ENCODE peak calls at places on chromosomes 7 and 10, in four cellular contexts. I is cardiac fibroblast, O is heart left ventricle, M is fibroblast of pulmonary artery. W is an unnamed sample.

GRCh38 chr7:4233146-4233545 is 448.9 kb upstream of the FOXK1 start:
- DNase-seq in M (no peak), I (no peak), O (no peak), W (no peak)

GRCh38 chr10:98419456-98420261 is 4.7 kb upstream of the PYROXD2 start:
- DNase-seq in O (no peak), M (no peak), I (no peak), W (no peak)

GRCh38 chr10:102452672-102453340 is 1.5 kb upstream of the C10orf95 start:
- DNase-seq in M (peak), O (peak), I (peak), W (peak)

GRCh38 chr10:22626784-22627183 is 87.6 kb downstream of the PIP4K2A start:
- DNase-seq in O (no peak), M (no peak), I (no peak), W (no peak)

GRCh38 chr7:32062150-32062549 is 8.1 kb downstream of the PDE1C start:
- DNase-seq in M (peak), O (peak), I (peak), W (peak)

GRCh38 chr10:113854757-113855626 is 531 bp downstream of the NHLRC2 start:
- DNase-seq in O (peak), I (peak), M (peak), W (peak)

GRCh38 chr7:27424749-27425148 is 182.1 kb downstream of the EVX1 start:
- DNase-seq in O (no peak), I (no peak), M (no peak), W (no peak)

GRCh38 chr10:53536322-53536721 is 763.7 kb upstream of the MBL2 start:
- DNase-seq in O (no peak), I (no peak), M (no peak), W (no peak)

GRCh38 chr7:96861-97260 is 95.5 kb upstream of the FAM20C start:
- DNase-seq in I (no peak), M (no peak), O (no peak), W (no peak)

GRCh38 chr10:13924020-13924725 is 337.4 kb downstream of the PRPF18 start:
- DNase-seq in O (no peak), M (peak), I (peak), W (peak)

GRCh38 chr10:46084321-46085165 is 38.5 kb upstream of the MSMB start:
- DNase-seq in M (no peak), I (no peak), O (no peak), W (no peak)

GRCh38 chr7:1919539-1920265 is 249.6 kb downstream of the ELFN1 start:
- DNase-seq in I (no peak), O (peak), M (no peak), W (no peak)

GRCh38 chr10:79359816-79360498 is 12.7 kb downstream of the PPIF start:
- DNase-seq in M (no peak), I (no peak), O (peak), W (no peak)

GRCh38 chr7:50610521-50611277 is 45.5 kb upstream of the DDC start:
- DNase-seq in I (peak), M (peak), O (no peak), W (peak)

GRCh38 chr7:86437951-86438450 is 205.7 kb upstream of the GRM3 start:
- DNase-seq in M (no peak), O (no peak), I (no peak), W (no peak)

GRCh38 chr10:123870260-123870659 is 21.3 kb downstream of the CPXM2 start:
- DNase-seq in O (no peak), I (no peak), M (no peak), W (no peak)

GRCh38 chr7:74049997-74050798 is 22.2 kb downstream of the ELN start:
- DNase-seq in M (no peak), O (no peak), I (no peak), W (no peak)

GRCh38 chr10:35795131-35795819 is 153.2 kb upstream of the FZD8 start:
- DNase-seq in I (peak), O (no peak), M (peak), W (peak)

GRCh38 chr7:43461349-43462024 is 121.4 kb upstream of the STK17A start:
- DNase-seq in O (peak), M (no peak), I (no peak), W (no peak)

GRCh38 chr7:26990268-26990667 is 105.5 kb downstream of the HOXA1 start:
- DNase-seq in I (no peak), M (peak), O (no peak), W (no peak)

GRCh38 chr7:66507764-66508296 is 120.9 kb upstream of the KCTD7 start:
- DNase-seq in M (no peak), I (no peak), O (peak), W (no peak)

GRCh38 chr10:123642293-123642692 is 23.9 kb upstream of the GPR26 start:
- DNase-seq in M (no peak), I (no peak), O (no peak), W (peak)

GRCh38 chr10:28837613-28838390 is 160.5 kb downstream of the BAMBI start:
- DNase-seq in O (no peak), I (no peak), M (no peak), W (no peak)

GRCh38 chr10:14822879-14823755 is 14.7 kb downstream of the CDNF start:
- DNase-seq in O (no peak), M (peak), I (peak), W (peak)

GRCh38 chr10:70364772-70365091 is 17.7 kb downstream of the LRRC20 start:
- DNase-seq in O (no peak), I (no peak), M (no peak), W (no peak)
- H3K4me3 ChIP-seq in O (no peak), I (no peak), M (no peak), W (no peak)

DNA sequence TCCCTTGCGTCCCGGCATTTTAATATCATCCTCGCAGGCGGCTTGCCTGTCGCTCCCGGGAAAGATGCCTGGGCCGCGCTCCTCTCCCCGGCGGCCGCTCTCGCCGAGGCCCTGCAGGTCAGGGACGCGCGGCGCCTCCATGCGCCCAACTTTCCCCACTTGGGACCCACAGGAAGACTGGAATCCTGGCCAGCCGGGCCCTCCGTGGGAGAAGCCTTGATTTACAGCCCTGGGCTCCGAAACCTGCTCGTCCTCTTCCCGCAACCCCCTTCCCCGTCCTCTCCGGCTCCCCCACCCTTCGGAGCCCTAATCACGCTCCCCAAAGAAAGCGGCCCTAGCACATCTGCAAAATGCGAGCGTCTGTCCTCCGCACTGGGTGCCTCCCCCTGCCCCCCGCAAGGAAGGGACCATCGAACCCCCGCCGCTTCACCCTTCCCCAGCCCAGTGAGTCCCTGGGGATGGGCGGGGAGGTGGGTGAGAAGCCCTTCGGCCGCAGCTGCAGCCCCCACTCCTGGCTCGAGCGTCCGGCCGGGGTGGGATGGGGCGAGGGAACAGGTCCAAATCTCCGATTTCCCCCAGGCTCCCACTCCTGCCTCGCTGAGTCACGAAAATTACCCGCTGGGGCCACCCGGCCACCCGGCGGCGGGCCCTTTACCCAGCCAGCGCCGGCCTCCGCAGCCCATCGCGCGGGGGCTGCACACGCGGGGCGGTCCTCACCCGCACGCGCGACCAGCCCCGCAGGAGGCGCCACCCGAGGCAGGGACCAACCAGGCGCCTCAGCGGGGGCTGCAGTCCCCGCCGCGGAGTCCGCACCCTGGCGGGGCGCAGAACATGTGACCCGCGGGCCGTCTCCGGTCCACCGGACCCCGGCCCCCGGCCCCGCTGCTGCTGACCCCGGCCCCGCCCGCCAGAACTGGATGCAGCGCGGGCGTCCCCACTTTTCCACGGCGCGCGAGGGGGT is 695 bp downstream of the HSPA12A start:
- DNase-seq in M (no peak), O (no peak), I (peak), W (peak)
- H3K4me3 ChIP-seq in M (peak), O (peak), I (peak), W (peak)

GRCh38 chr7:117951285-117951684 is 78.0 kb upstream of the CTTNBP2 start:
- DNase-seq in O (no peak), I (no peak), M (no peak), W (no peak)

GRCh38 chr7:117950601-117951278 is 77.5 kb upstream of the CTTNBP2 start:
- DNase-seq in M (no peak), O (no peak), I (no peak), W (no peak)

GRCh38 chr7:117946201-117946633 is 73.0 kb upstream of the CTTNBP2 start:
- DNase-seq in O (no peak), M (no peak), I (no peak), W (no peak)

GRCh38 chr7:117949232-117949631 is 76.0 kb upstream of the CTTNBP2 start:
- DNase-seq in I (no peak), M (no peak), O (no peak), W (no peak)

DNA sequence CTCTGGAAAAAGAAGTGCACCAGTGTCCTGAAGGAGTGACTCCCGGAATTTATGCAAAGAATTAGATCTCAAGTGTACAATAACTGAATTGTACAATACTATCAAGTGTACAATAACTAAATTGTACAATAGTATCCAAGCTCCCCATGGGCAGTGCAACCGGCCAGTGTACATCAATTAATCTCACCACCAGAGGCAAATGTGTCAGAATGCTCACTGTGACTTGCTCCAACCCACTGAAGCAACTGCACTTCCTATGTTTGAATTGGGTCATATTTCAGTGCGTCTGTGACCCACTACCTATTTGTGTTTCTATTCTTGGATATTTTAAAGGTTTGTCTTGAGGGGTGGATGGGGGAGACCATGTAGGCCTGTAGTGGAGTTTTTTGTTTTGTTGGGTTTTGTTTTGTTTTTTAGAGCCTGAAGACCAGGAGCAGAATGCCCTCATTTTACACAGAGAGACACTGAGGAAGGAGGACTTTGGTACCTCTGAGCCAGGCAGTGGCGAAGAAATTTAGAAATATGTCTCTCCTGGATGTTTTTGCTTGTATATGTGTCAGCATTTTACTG is 78.6 kb upstream of the CTTNBP2 start:
- DNase-seq in I (no peak), O (no peak), M (no peak), W (no peak)
- H3K4me3 ChIP-seq in I (no peak), O (no peak), M (no peak), W (no peak)

GRCh38 chr10:20041931-20042330 is 225.7 kb downstream of the PLXDC2 start:
- DNase-seq in I (peak), O (no peak), M (no peak), W (no peak)

GRCh38 chr10:20034732-20035131 is 218.5 kb downstream of the PLXDC2 start:
- DNase-seq in I (no peak), O (no peak), M (no peak), W (no peak)

DNA sequence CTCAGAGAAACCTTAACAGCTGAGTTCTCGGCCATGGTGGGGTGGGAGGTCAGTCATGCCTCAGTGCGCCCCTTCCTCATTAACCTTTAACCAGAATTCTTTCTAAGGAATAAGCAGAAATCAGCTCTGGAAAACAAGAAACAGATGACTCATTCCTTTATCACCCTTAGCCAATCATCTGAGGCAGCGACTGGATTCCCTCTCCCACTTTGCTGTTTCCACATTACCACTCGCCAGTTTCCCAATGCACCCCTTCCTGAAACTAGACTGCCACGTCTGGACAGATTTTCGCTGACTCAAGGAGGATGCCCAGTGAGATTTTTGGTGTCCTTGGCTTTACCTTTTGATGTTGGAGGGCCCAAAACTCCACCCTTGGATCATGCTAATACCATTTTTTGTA is 223.8 kb downstream of the PLXDC2 start:
- DNase-seq in I (peak), M (peak), O (no peak), W (no peak)
- H3K4me3 ChIP-seq in I (no peak), M (no peak), O (no peak), W (no peak)

GRCh38 chr7:44488955-44489354 is 1.5 kb downstream of the NUDCD3 start:
- DNase-seq in O (no peak), I (no peak), M (no peak), W (no peak)
- H3K4me3 ChIP-seq in O (peak), I (no peak), M (peak), W (peak)

DNA sequence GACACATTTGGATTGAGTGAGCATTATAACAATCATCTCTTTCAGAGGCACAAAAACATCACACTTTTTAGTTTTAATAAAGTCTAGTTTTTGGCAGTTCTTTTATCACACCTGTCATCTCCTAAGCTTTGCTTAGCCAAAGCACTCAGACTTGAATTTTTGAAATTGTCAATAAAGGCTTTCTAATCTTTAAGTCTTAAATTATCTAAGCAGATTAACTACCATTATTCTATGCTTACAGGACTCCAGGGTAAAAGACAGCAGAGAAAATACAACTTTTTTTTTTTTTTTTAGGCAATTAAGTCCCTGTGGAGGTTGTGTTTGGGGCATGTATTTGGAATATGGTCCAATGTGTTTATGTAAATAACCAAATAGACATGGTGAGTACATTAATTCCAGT is 17.6 kb upstream of the DLX6 start:
- DNase-seq in I (no peak), M (no peak), O (no peak), W (no peak)
- H3K4me3 ChIP-seq in I (no peak), M (no peak), O (no peak), W (no peak)

W was measured in MG63.